ENCODE peak calls at places on chromosome 4, in four cellular contexts. L is psoas muscle, I is breast epithelium, F is colonic mucosa. U is an unnamed sample.

GRCh38 chr4:127685292-127685691 is 44.9 kb upstream of the SLC25A31 start:
- DNase-seq in L (no peak), I (no peak), F (no peak), U (no peak)

GRCh38 chr4:113147498-113148231 is 98.2 kb downstream of the ANK2 start:
- DNase-seq in L (no peak), I (no peak), F (no peak), U (no peak)

GRCh38 chr4:104907991-104908390 is 238.7 kb upstream of the TET2 start:
- DNase-seq in L (no peak), I (no peak), F (no peak), U (no peak)

GRCh38 chr4:39814403-39815185 is 116.7 kb downstream of the UBE2K start:
- DNase-seq in L (no peak), I (no peak), F (no peak), U (no peak)

GRCh38 chr4:39976141-39976944 is 1.4 kb downstream of the PDS5A start:
- DNase-seq in L (peak; percentile 73), I (peak; percentile 59), F (peak; percentile 86), U (peak; percentile 76)

GRCh38 chr4:72629540-72629939 is 60.5 kb upstream of the ADAMTS3 start:
- DNase-seq in L (no peak), I (no peak), F (no peak), U (no peak)

GRCh38 chr4:11455201-11455835 is 26.6 kb upstream of the HS3ST1 start:
- DNase-seq in L (no peak), I (no peak), F (peak; percentile 65), U (no peak)

GRCh38 chr4:138449938-138450337 is 207.8 kb upstream of the SLC7A11 start:
- DNase-seq in L (no peak), I (no peak), F (no peak), U (no peak)

GRCh38 chr4:181854142-181854541 is 389.1 kb upstream of the TENM3 start:
- DNase-seq in L (no peak), I (no peak), F (no peak), U (no peak)

GRCh38 chr4:138560448-138560847 is 318.3 kb upstream of the SLC7A11 start:
- DNase-seq in L (no peak), I (no peak), F (no peak), U (no peak)

GRCh38 chr4:152106113-152106763 is 345.4 kb upstream of the GATB start:
- DNase-seq in L (peak; percentile 77), I (no peak), F (peak; percentile 77), U (no peak)

GRCh38 chr4:165874072-165874798 is 1.2 kb downstream of the TLL1 start:
- DNase-seq in L (no peak), I (no peak), F (no peak), U (no peak)

GRCh38 chr4:5821665-5822358 is 71.1 kb downstream of the CRMP1 start:
- DNase-seq in L (no peak), I (no peak), F (no peak), U (peak; percentile 59)

GRCh38 chr4:118904935-118905334 is 16.3 kb downstream of the SYNPO2 start:
- DNase-seq in L (no peak), I (no peak), F (no peak), U (no peak)

GRCh38 chr4:154642361-154642760 is 29.9 kb upstream of the FGG start:
- DNase-seq in L (no peak), I (no peak), F (no peak), U (no peak)

GRCh38 chr4:110977554-110977953 is 354.7 kb upstream of the PITX2 start:
- DNase-seq in L (no peak), I (no peak), F (no peak), U (no peak)

GRCh38 chr4:17623451-17624001 is 9.1 kb downstream of the MED28 start:
- DNase-seq in L (no peak), I (no peak), F (no peak), U (no peak)

GRCh38 chr4:138021116-138021820 is 220.9 kb downstream of the SLC7A11 start:
- DNase-seq in L (no peak), I (no peak), F (no peak), U (no peak)

GRCh38 chr4:139744232-139744631 is 78.6 kb downstream of the MGST2 start:
- DNase-seq in L (no peak), I (no peak), F (no peak), U (no peak)

GRCh38 chr4:119299221-119300071 is 22.5 kb downstream of the FABP2 start:
- DNase-seq in L (no peak), I (no peak), F (peak; percentile 37), U (no peak)

GRCh38 chr4:151624606-151625565 is 135.9 kb downstream of the GATB start:
- DNase-seq in L (no peak), I (no peak), F (no peak), U (no peak)

GRCh38 chr4:82044141-82044993 is 329.4 kb downstream of the HNRNPD start:
- DNase-seq in L (peak; percentile 60), I (no peak), F (peak; percentile 40), U (peak; percentile 46)

GRCh38 chr4:57190651-57191481 is 80.7 kb upstream of the IGFBP7 start:
- DNase-seq in L (no peak), I (no peak), F (peak; percentile 38), U (no peak)

GRCh38 chr4:20487852-20488251 is 212.4 kb upstream of the PACRGL start:
- DNase-seq in L (no peak), I (no peak), F (no peak), U (no peak)

GRCh38 chr4:26877946-26878345 is 17.3 kb downstream of the STIM2 start:
- DNase-seq in L (no peak), I (no peak), F (no peak), U (no peak)
- H3K4me3 ChIP-seq in L (no peak overlapping the region), I (no peak overlapping the region), F (no peak overlapping the region), U (no peak overlapping the region)

DNA sequence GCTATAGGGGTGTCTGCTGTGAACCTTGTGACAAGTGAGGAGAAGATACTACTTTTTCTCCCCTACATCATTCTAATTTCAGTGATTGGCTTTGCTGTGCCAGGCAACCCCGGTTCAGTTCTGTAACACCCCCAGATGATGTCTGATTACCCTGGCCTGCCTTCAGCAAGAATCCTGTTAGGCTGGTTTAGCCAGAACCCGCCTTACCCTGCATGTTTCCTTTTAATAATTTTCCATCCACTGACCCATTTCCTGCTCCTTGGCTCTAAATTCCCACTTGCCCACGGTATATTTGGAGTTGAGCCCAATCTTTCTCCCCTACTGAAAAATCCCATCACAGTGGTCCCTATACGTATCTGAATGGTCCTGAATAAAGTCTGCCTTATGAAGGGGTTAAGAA is 46.5 kb upstream of the HPSE start:
- DNase-seq in L (no peak), I (no peak), F (no peak), U (no peak)
- H3K27ac ChIP-seq in L (no peak overlapping the region), I (no peak overlapping the region), F (no peak overlapping the region), U (no peak overlapping the region)

GRCh38 chr4:122450847-122451246 is 5.7 kb downstream of the IL2 start:
- DNase-seq in L (no peak), I (no peak), F (no peak), U (no peak)
- TF ChIP-seq CTCF in L (no peak), I (no peak), F (no peak), U (no peak)

DNA sequence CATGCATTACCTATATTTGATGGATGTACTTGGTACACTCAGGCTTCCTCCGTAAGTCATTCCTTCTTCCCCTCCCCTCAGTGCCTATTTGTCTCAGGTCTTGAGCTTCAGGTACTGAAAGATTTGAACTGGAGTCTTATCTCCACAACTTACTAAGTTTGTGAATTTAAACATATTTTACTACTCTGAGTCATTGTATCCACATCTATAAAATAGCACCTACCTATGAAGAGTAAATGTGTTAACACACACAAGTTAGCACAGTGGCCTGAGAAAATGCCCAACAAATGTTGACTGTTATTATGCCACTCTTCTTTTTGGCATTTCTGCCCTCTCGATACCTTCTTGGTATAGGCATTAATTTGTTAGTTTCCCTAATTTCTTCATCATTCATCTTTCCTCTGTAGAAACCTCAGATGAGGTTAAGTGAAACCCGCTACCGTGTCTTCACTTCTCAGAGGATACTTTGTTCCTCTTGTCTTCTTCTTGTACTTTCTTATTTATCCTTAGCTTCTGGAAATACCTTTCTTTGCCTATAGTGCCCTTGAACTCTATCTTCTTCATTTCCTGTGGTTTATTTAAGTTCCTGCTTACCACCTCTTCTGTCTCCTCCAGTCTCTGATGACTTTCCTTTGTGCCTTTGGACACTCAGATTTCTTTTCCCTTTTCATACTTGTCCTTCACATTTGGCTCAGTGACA is 159.5 kb upstream of the LEF1 start:
- DNase-seq in L (no peak), I (no peak), F (no peak), U (no peak)
- H3K4me3 ChIP-seq in L (no peak overlapping the region), I (no peak overlapping the region), F (no peak overlapping the region), U (no peak overlapping the region)

GRCh38 chr4:16123356-16124084 is 39.7 kb upstream of the PROM1 start:
- DNase-seq in L (no peak), I (peak; percentile 80), F (peak; percentile 49), U (no peak)
- H3K27ac ChIP-seq in L (no peak overlapping the region), I (peak overlapping the region; percentile 88), F (no peak overlapping the region), U (no peak overlapping the region)

GRCh38 chr4:158170691-158171455 is 2.0 kb downstream of the GASK1B start:
- DNase-seq in L (peak; percentile 74), I (peak; percentile 75), F (peak; percentile 58), U (peak; percentile 36)
- TF ChIP-seq CTCF in L (peak; percentile 48), I (peak; percentile 76), F (peak; percentile 33), U (peak; percentile 44)